ENCODE peak calls at places on chromosome 4, in seven cellular contexts. W is sigmoid colon; E is stimulated activated CD4-positive, alpha-beta T cell treated with anti-CD3 and anti-CD28 coated beads, Interleukin-12 subunit alpha, Interleukin-12 subunit beta, amount 100 ng/mL, for 24 hours; P is Calu3; Z is transverse colon; G is A549; O is activated naive CD4-positive, alpha-beta T cell. D is an unnamed sample.

GRCh38 chr4:183097251-183098079 is 1.6 kb upstream of the WWC2 start:
- DNase-seq in P (no peak), O (no peak), G (no peak), E (no peak), W (no peak), Z (peak; percentile 11), D (no peak)

GRCh38 chr4:38943355-38943754 is 75.7 kb downstream of the FAM114A1 start:
- DNase-seq in O (no peak), E (no peak), W (peak; percentile 98), P (no peak), Z (peak; percentile 71), G (no peak), D (no peak)

GRCh38 chr4:99885063-99885664 is 9.1 kb downstream of the LAMTOR3 start:
- DNase-seq in O (no peak), Z (no peak), G (peak; percentile 3), P (peak; percentile 11), W (no peak), E (no peak), D (no peak)

GRCh38 chr4:16516796-16517413 is 290.6 kb upstream of the TAPT1 start:
- DNase-seq in Z (no peak), W (no peak), E (no peak), O (no peak), G (no peak), P (no peak), D (no peak)

GRCh38 chr4:73068496-73069337 is 799 bp downstream of the COX18 start:
- DNase-seq in W (no peak), Z (peak; percentile 12), G (no peak), E (no peak), O (no peak), P (no peak), D (peak; percentile 6)

GRCh38 chr4:141711211-141711610 is 74.8 kb downstream of the IL15 start:
- DNase-seq in Z (no peak), E (no peak), P (peak; percentile 3), O (no peak), G (no peak), W (no peak), D (peak; percentile 12)

GRCh38 chr4:186727149-186727976 is 3.7 kb upstream of the FAT1 start:
- DNase-seq in O (no peak), G (no peak), W (no peak), P (no peak), Z (no peak), E (no peak), D (no peak)

GRCh38 chr4:155419266-155419665 is 42.5 kb upstream of the MAP9 start:
- DNase-seq in G (no peak), O (no peak), P (no peak), W (no peak), Z (no peak), E (no peak), D (no peak)

GRCh38 chr4:97152159-97152558 is 991.1 kb downstream of the STPG2 start:
- DNase-seq in W (no peak), E (no peak), Z (no peak), O (no peak), P (no peak), G (no peak), D (no peak)

GRCh38 chr4:94548571-94548970 is 96.8 kb downstream of the PDLIM5 start:
- DNase-seq in O (no peak), E (no peak), P (peak; percentile 51), Z (no peak), G (peak; percentile 9), W (no peak), D (no peak)

GRCh38 chr4:96317924-96318323 is 478.0 kb downstream of the PDHA2 start:
- DNase-seq in W (no peak), Z (no peak), P (no peak), G (no peak), O (no peak), E (no peak), D (no peak)

GRCh38 chr4:101197350-101197749 is 150.0 kb downstream of the PPP3CA start:
- DNase-seq in E (no peak), W (no peak), O (no peak), P (no peak), Z (no peak), G (no peak), D (no peak)

GRCh38 chr4:26355392-26356052 is 34.7 kb downstream of the RBPJ start:
- DNase-seq in E (no peak), G (no peak), O (no peak), P (no peak), W (no peak), Z (no peak), D (no peak)

GRCh38 chr4:52192697-52193096 is 141.6 kb downstream of the SPATA18 start:
- DNase-seq in G (no peak), P (no peak), W (no peak), O (no peak), E (no peak), Z (no peak), D (no peak)